ENCODE peak calls at places on chromosome 9, in four cellular contexts. R is lower lobe of right lung, U is RKO, C is HepG2. A is an unnamed sample.

GRCh38 chr9:127942152-127943010 is 4.7 kb upstream of the DPM2 start:
- DNase-seq in R (peak; percentile 86), U (peak; percentile 88), C (peak; percentile 43), A (no peak)

GRCh38 chr9:88025411-88026132 is 51.2 kb upstream of the CDK20 start:
- DNase-seq in R (no peak), U (no peak), C (no peak), A (no peak)

GRCh38 chr9:109775516-109775915 is 4.5 kb upstream of the PALM2AKAP2 start:
- DNase-seq in R (no peak), U (no peak), C (no peak), A (no peak)

GRCh38 chr9:113955076-113955752 is 79.1 kb downstream of the ZNF618 start:
- DNase-seq in R (no peak), U (no peak), C (no peak), A (no peak)

GRCh38 chr9:33151007-33151557 is 16.1 kb downstream of the B4GALT1 start:
- DNase-seq in R (no peak), U (peak; percentile 38), C (peak; percentile 63), A (no peak)

GRCh38 chr9:99511723-99512122 is 289.6 kb downstream of the SEC61B start:
- DNase-seq in R (no peak), U (no peak), C (no peak), A (no peak)

GRCh38 chr9:80040457-80040856 is 468.7 kb downstream of the TLE4 start:
- DNase-seq in R (no peak), U (no peak), C (no peak), A (no peak)

GRCh38 chr9:134320195-134320885 is 5.9 kb upstream of the RXRA start:
- DNase-seq in R (peak; percentile 39), U (no peak), C (no peak), A (no peak)

GRCh38 chr9:20297646-20298084 is 324.6 kb downstream of the MLLT3 start:
- DNase-seq in R (no peak), U (no peak), C (no peak), A (no peak)

GRCh38 chr9:137074657-137075274 is 2.6 kb upstream of the UAP1L1 start:
- DNase-seq in R (no peak), U (no peak), C (no peak), A (no peak)

GRCh38 chr9:136544549-136545064 is 1.2 kb downstream of the NOTCH1 start:
- DNase-seq in R (peak; percentile 84), U (peak; percentile 61), C (no peak), A (no peak)

GRCh38 chr9:95810814-95811213 is 64.7 kb upstream of the ERCC6L2 start:
- DNase-seq in R (no peak), U (no peak), C (no peak), A (no peak)

GRCh38 chr9:100554935-100555401 is 22.9 kb upstream of the CAVIN4 start:
- DNase-seq in R (no peak), U (no peak), C (no peak), A (no peak)

GRCh38 chr9:34185778-34186551 is 7.1 kb downstream of the UBAP1 start:
- DNase-seq in R (no peak), U (peak; percentile 97), C (no peak), A (peak; percentile 71)

GRCh38 chr9:5696884-5697283 is 68.0 kb downstream of the RIC1 start:
- DNase-seq in R (no peak), U (no peak), C (no peak), A (no peak)

GRCh38 chr9:114880276-114880891 is 50.0 kb downstream of the TNFSF8 start:
- DNase-seq in R (no peak), U (no peak), C (no peak), A (no peak)

GRCh38 chr9:127455299-127455992 is 4.1 kb downstream of the LRSAM1 start:
- DNase-seq in R (peak; percentile 59), U (peak; percentile 43), C (no peak), A (no peak)

GRCh38 chr9:79263666-79264460 is 307.9 kb upstream of the TLE4 start:
- DNase-seq in R (no peak), U (no peak), C (no peak), A (peak; percentile 52)

GRCh38 chr9:105283795-105284194 is 39.3 kb downstream of the SLC44A1 start:
- DNase-seq in R (no peak), U (no peak), C (no peak), A (no peak)

GRCh38 chr9:112527959-112528358 is 41.3 kb downstream of the KIAA1958 start:
- DNase-seq in R (no peak), U (no peak), C (no peak), A (no peak)

GRCh38 chr9:87760534-87760933 is 34.6 kb downstream of the CTSL start:
- DNase-seq in R (no peak), U (no peak), C (no peak), A (no peak)

GRCh38 chr9:132099741-132100407 is 20.2 kb upstream of the MED27 start:
- DNase-seq in R (no peak), U (peak; percentile 40), C (no peak), A (no peak)

GRCh38 chr9:117375956-117376355 is 38.9 kb downstream of the ASTN2 start:
- DNase-seq in R (no peak), U (no peak), C (no peak), A (no peak)

GRCh38 chr9:36319806-36320205 is 61.6 kb upstream of the GNE start:
- DNase-seq in R (peak; percentile 56), U (no peak), C (peak; percentile 66), A (no peak)

A was measured in DMS153.